ENCODE peak calls at places on chromosomes 7 and 10, in seven cellular contexts. N is breast epithelium; P is CD8-positive, alpha-beta T cell; T is upper lobe of right lung; E is aorta; X is GM23248; D is PC-9. J is an unnamed sample.

GRCh38 chr7:51236470-51237127 is 80.0 kb downstream of the COBL start:
- DNase-seq in N (no peak), P (no peak), T (no peak), E (no peak), X (no peak), D (no peak), J (no peak)

GRCh38 chr7:12403287-12404181 is at the start of gene VWDE:
- DNase-seq in N (peak; percentile 55), P (no peak), T (peak; percentile 80), E (peak; percentile 43), X (peak; percentile 23), D (peak; percentile 88), J (peak; percentile 66)

GRCh38 chr7:3065724-3066143 is 22.1 kb upstream of the CARD11 start:
- DNase-seq in N (no peak), P (peak; percentile 78), T (no peak), E (no peak), X (peak; percentile 7), D (peak; percentile 46), J (no peak)

GRCh38 chr7:54252256-54253035 is 289.7 kb upstream of the VSTM2A start:
- DNase-seq in N (no peak), P (no peak), T (no peak), E (no peak), X (no peak), D (no peak), J (no peak)

GRCh38 chr7:45203947-45204445 is 46.4 kb downstream of the RAMP3 start:
- DNase-seq in N (no peak), P (no peak), T (peak; percentile 19), E (no peak), X (peak; percentile 57), D (no peak), J (no peak)

GRCh38 chr7:129773328-129773731 is 161.8 kb downstream of the NRF1 start:
- DNase-seq in N (no peak), P (no peak), T (no peak), E (no peak), X (no peak), D (no peak), J (no peak)

GRCh38 chr10:60955957-60956425 is 12.0 kb upstream of the RHOBTB1 start:
- DNase-seq in N (no peak), P (no peak), T (no peak), E (no peak), X (peak; percentile 75), D (peak; percentile 20), J (no peak)

GRCh38 chr7:22841954-22842353 is 19.3 kb upstream of the TOMM7 start:
- DNase-seq in N (peak; percentile 50), P (peak; percentile 1), T (no peak), E (peak; percentile 65), X (peak; percentile 26), D (no peak), J (no peak)

GRCh38 chr7:12749069-12749468 is 61.6 kb downstream of the ARL4A start:
- DNase-seq in N (no peak), P (no peak), T (no peak), E (no peak), X (no peak), D (no peak), J (no peak)

GRCh38 chr10:100362570-100363496 is 15.8 kb downstream of the SCD start:
- DNase-seq in N (no peak), P (no peak), T (no peak), E (no peak), X (no peak), D (no peak), J (no peak)

GRCh38 chr10:97574374-97575100 is 2.0 kb downstream of the ANKRD2 start:
- DNase-seq in N (peak; percentile 95), P (no peak), T (peak; percentile 80), E (peak; percentile 70), X (peak; percentile 88), D (peak; percentile 91), J (no peak)

GRCh38 chr7:141042222-141043193 is 27.8 kb upstream of the MRPS33 start:
- DNase-seq in N (no peak), P (no peak), T (no peak), E (no peak), X (peak; percentile 7), D (no peak), J (no peak)

GRCh38 chr10:68154211-68154497 is 44.9 kb downstream of the MYPN start:
- DNase-seq in N (no peak), P (no peak), T (no peak), E (peak; percentile 56), X (peak; percentile 22), D (no peak), J (no peak)

GRCh38 chr7:115038158-115038557 is 116.3 kb downstream of the MDFIC start:
- DNase-seq in N (no peak), P (no peak), T (no peak), E (no peak), X (no peak), D (peak; percentile 66), J (no peak)

GRCh38 chr7:3630081-3630480 is 329.0 kb downstream of the SDK1 start:
- DNase-seq in N (no peak), P (no peak), T (no peak), E (no peak), X (no peak), D (no peak), J (no peak)

GRCh38 chr7:855686-856369 is 20.5 kb upstream of the GET4 start:
- DNase-seq in N (no peak), P (no peak), T (no peak), E (peak; percentile 26), X (no peak), D (no peak), J (no peak)

GRCh38 chr10:124248056-124248455 is 154.7 kb upstream of the CHST15 start:
- DNase-seq in N (no peak), P (no peak), T (no peak), E (no peak), X (no peak), D (no peak), J (no peak)

GRCh38 chr7:36945612-36946400 is 221.5 kb upstream of the AOAH start:
- DNase-seq in N (no peak), P (no peak), T (no peak), E (no peak), X (no peak), D (no peak), J (no peak)

GRCh38 chr7:131365876-131366275 is 38.2 kb downstream of the MKLN1 start:
- DNase-seq in N (no peak), P (no peak), T (no peak), E (no peak), X (peak; percentile 60), D (no peak), J (no peak)

GRCh38 chr10:29324220-29324831 is 35.5 kb downstream of the LYZL1 start:
- DNase-seq in N (no peak), P (no peak), T (no peak), E (no peak), X (no peak), D (no peak), J (no peak)

GRCh38 chr7:46189255-46189790 is 268.3 kb upstream of the IGFBP3 start:
- DNase-seq in N (no peak), P (no peak), T (no peak), E (no peak), X (no peak), D (no peak), J (no peak)

GRCh38 chr10:35492387-35493195 is 112.5 kb upstream of the GJD4 start:
- DNase-seq in N (no peak), P (no peak), T (no peak), E (no peak), X (no peak), D (peak; percentile 45), J (no peak)
- H3K4me1 ChIP-seq in N (peaks cover 11% of the 10 kb centered on the region), P (peaks cover 22% of the 10 kb centered on the region), T (peaks cover 20% of the 10 kb centered on the region), E (no peaks in the 10 kb centered on the region), X (peaks cover 15% of the 10 kb centered on the region), D (peaks cover 29% of the 10 kb centered on the region), J (peaks cover 37% of the 10 kb centered on the region)

GRCh38 chr7:156604311-156604710 is 36.3 kb upstream of the RNF32 start:
- DNase-seq in N (no peak), P (no peak), T (no peak), E (no peak), X (peak; percentile 12), D (no peak), J (no peak)

GRCh38 chr7:156603629-156604028 is 36.9 kb upstream of the RNF32 start:
- DNase-seq in N (no peak), P (no peak), T (no peak), E (no peak), X (no peak), D (no peak), J (no peak)

GRCh38 chr7:156600496-156600895 is 40.1 kb upstream of the RNF32 start:
- DNase-seq in N (no peak), P (no peak), T (no peak), E (no peak), X (no peak), D (no peak), J (no peak)

GRCh38 chr7:156603004-156603403 is 37.6 kb upstream of the RNF32 start:
- DNase-seq in N (no peak), P (no peak), T (no peak), E (no peak), X (no peak), D (no peak), J (no peak)

GRCh38 chr7:156602283-156602682 is 38.3 kb upstream of the RNF32 start:
- DNase-seq in N (no peak), P (no peak), T (no peak), E (no peak), X (no peak), D (no peak), J (no peak)
- H3K27ac ChIP-seq in N (no peak overlapping the region), P (no peak overlapping the region), T (no peak overlapping the region), E (no peak overlapping the region), X (no peak overlapping the region), D (no peak overlapping the region), J (no peak overlapping the region)

GRCh38 chr10:4201866-4202825 is 417.1 kb upstream of the KLF6 start:
- DNase-seq in N (peak; percentile 37), P (no peak), T (no peak), E (no peak), X (peak; percentile 70), D (peak; percentile 13), J (no peak)
- H3K4me3 ChIP-seq in N (no peak overlapping the region), P (no peak overlapping the region), T (no peak overlapping the region), E (no peak overlapping the region), X (no peak overlapping the region), D (no peak overlapping the region), J (no peak overlapping the region)

GRCh38 chr7:43501881-43502280 is 81.0 kb upstream of the STK17A start:
- DNase-seq in N (no peak), P (no peak), T (no peak), E (no peak), X (peak; percentile 56), D (no peak), J (no peak)

GRCh38 chr7:43506460-43506859 is 76.4 kb upstream of the STK17A start:
- DNase-seq in N (no peak), P (no peak), T (no peak), E (no peak), X (no peak), D (no peak), J (no peak)

GRCh38 chr7:43502941-43503340 is 80.0 kb upstream of the STK17A start:
- DNase-seq in N (no peak), P (no peak), T (no peak), E (no peak), X (no peak), D (no peak), J (no peak)

GRCh38 chr7:43508434-43508833 is 74.5 kb upstream of the STK17A start:
- DNase-seq in N (no peak), P (no peak), T (no peak), E (no peak), X (no peak), D (no peak), J (no peak)

DNA sequence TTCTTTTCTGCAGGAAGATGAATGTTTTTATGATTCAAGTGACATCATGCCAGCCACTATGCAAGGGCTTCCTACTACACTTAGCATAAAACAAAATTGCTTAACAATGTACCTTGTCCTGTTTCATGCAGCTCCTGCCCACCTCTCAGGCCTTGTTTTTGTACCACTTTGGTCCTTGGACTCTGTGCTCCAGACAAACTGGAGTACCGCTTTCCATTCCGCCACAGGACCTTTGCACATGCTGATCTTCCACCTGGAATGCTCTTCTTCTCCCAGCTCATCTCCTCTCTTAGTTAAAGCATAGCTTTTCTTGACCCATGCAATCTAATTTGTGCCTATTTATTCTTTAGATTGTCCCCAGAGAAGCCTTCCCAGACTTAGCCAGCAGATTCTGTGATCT is 77.5 kb upstream of the STK17A start:
- DNase-seq in N (no peak), P (no peak), T (no peak), E (no peak), X (no peak), D (no peak), J (no peak)
- H3K4me1 ChIP-seq in N (no peaks in the 10 kb centered on the region), P (no peaks in the 10 kb centered on the region), T (no peaks in the 10 kb centered on the region), E (no peaks in the 10 kb centered on the region), X (peaks cover 13% of the 10 kb centered on the region), D (no peaks in the 10 kb centered on the region), J (no peaks in the 10 kb centered on the region)

J was measured in left lung.